ENCODE peak calls at places on chromosome 19, in five cellular contexts. O is pancreas; M is stimulated activated CD8-positive, alpha-beta memory T cell treated with anti-CD3 and anti-CD28 coated beads, Interleukin-15, amount 100 ng/mL, for 24 hours; J is stimulated activated CD4-positive, alpha-beta T cell treated with anti-CD3 and anti-CD28 coated beads, Interleukin-1b, Interleukin-23, amount 100 ng/mL, for 4 hours; X is progenitor cell of endocrine pancreas. E is an unnamed sample.

GRCh38 chr19:2631213-2631821 is 71.2 kb downstream of the GNG7 start:
- DNase-seq in O (no peak), M (no peak), J (no peak), X (no peak), E (no peak)

GRCh38 chr19:23698711-23699520 is 11.9 kb upstream of the ZNF675 start:
- DNase-seq in O (no peak), M (no peak), J (no peak), X (no peak), E (no peak)

GRCh38 chr19:13051581-13052165 is 51.0 kb downstream of the LYL1 start:
- DNase-seq in O (peak), M (no peak), J (no peak), X (peak), E (no peak)

GRCh38 chr19:29810504-29810871 is 1.3 kb upstream of the CCNE1 start:
- DNase-seq in O (no peak), M (no peak), J (no peak), X (no peak), E (peak)

GRCh38 chr19:10222201-10222890 is 8.8 kb downstream of the S1PR2 start:
- DNase-seq in O (no peak), M (no peak), J (no peak), X (no peak), E (no peak)

GRCh38 chr19:40326201-40326600 is 22.0 kb downstream of the C19orf47 start:
- DNase-seq in O (no peak), M (no peak), J (no peak), X (no peak), E (no peak)

GRCh38 chr19:16571283-16571682 is 932 bp downstream of the SLC35E1 start:
- DNase-seq in O (no peak), M (no peak), J (no peak), X (no peak), E (no peak)

GRCh38 chr19:42143341-42144234 is 11.3 kb upstream of the POU2F2 start:
- DNase-seq in O (no peak), M (no peak), J (no peak), X (peak), E (no peak)

GRCh38 chr19:16581145-16581970 is 9.1 kb upstream of the SLC35E1 start:
- DNase-seq in O (no peak), M (no peak), J (no peak), X (no peak), E (no peak)

GRCh38 chr19:39130337-39131254 is 5.0 kb downstream of the PAK4 start:
- DNase-seq in O (no peak), M (no peak), J (no peak), X (no peak), E (no peak)

GRCh38 chr19:47228168-47228936 is 2.6 kb downstream of the BBC3 start:
- DNase-seq in O (no peak), M (no peak), J (no peak), X (peak), E (no peak)

GRCh38 chr19:35805518-35806102 is 7.0 kb downstream of the PRODH2 start:
- DNase-seq in O (no peak), M (no peak), J (no peak), X (no peak), E (no peak)

GRCh38 chr19:5436101-5436947 is 18.9 kb upstream of the ZNRF4 start:
- DNase-seq in O (no peak), M (no peak), J (no peak), X (peak), E (peak)

GRCh38 chr19:29650988-29651387 is 14.3 kb upstream of the PLEKHF1 start:
- DNase-seq in O (no peak), M (no peak), J (no peak), X (no peak), E (no peak)

GRCh38 chr19:1863638-1864479 is 480 bp upstream of the KLF16 start:
- DNase-seq in O (peak), M (peak), J (peak), X (peak), E (peak)

GRCh38 chr19:45902651-45903625 is 525 bp upstream of the MYPOP start:
- DNase-seq in O (peak), M (peak), J (peak), X (peak), E (peak)

GRCh38 chr19:49591731-49592485 is 926 bp downstream of the PRR12 start:
- DNase-seq in O (peak), M (no peak), J (no peak), X (no peak), E (no peak)

GRCh38 chr19:10797541-10798256 is 38.3 kb downstream of the TMED1 start:
- DNase-seq in O (no peak), M (peak), J (peak), X (no peak), E (no peak)

GRCh38 chr19:21698215-21698614 is 69.2 kb downstream of the ZNF100 start:
- DNase-seq in O (no peak), M (no peak), J (no peak), X (no peak), E (peak)

GRCh38 chr19:42563352-42564210 is 31.1 kb downstream of the CEACAM8 start:
- DNase-seq in O (no peak), M (no peak), J (no peak), X (no peak), E (peak)

GRCh38 chr19:19280561-19280960 is 7.5 kb upstream of the TM6SF2 start:
- DNase-seq in O (no peak), M (no peak), J (no peak), X (no peak), E (peak)

GRCh38 chr19:33963514-33963913 is 166.8 kb downstream of the KCTD15 start:
- DNase-seq in O (no peak), M (no peak), J (no peak), X (no peak), E (no peak)

GRCh38 chr19:28869459-28869858 is 343.5 kb downstream of the UQCRFS1 start:
- DNase-seq in O (no peak), M (no peak), J (no peak), X (no peak), E (no peak)

GRCh38 chr19:43624933-43625332 is 5.5 kb upstream of the ZNF428 start:
- DNase-seq in O (peak), M (peak), J (peak), X (no peak), E (no peak)

GRCh38 chr19:49570997-49571676 is 9.2 kb downstream of the NOSIP start:
- DNase-seq in O (no peak), M (no peak), J (no peak), X (no peak), E (no peak)

GRCh38 chr19:38852231-38853044 is 2.7 kb upstream of the HNRNPL start:
- DNase-seq in O (no peak), M (no peak), J (peak), X (peak), E (no peak)

GRCh38 chr19:46218160-46218559 is 11.4 kb upstream of the IGFL1 start:
- DNase-seq in O (no peak), M (no peak), J (no peak), X (peak), E (no peak)

E was measured in GM04504.